ENCODE peak calls at places on chromosomes 12 and 14, in five cellular contexts. One of them, this sample, is unnamed.

GRCh38 chr14:51431033-51431709 is 191.1 kb downstream of the TMX1 start:
- DNase-seq in MM.1S: no peak
- DNase-seq in GM23248: peak
- DNase-seq in IMR-90: no peak
- DNase-seq in fibroblast of lung: no peak
- DNase-seq in this sample: no peak

GRCh38 chr14:103697601-103698379 is 17.5 kb downstream of the XRCC3 start:
- DNase-seq in MM.1S: no peak
- DNase-seq in fibroblast of lung: no peak
- DNase-seq in IMR-90: no peak
- DNase-seq in GM23248: no peak
- DNase-seq in this sample: no peak

GRCh38 chr14:93114713-93115068 is 1.0 kb downstream of the ITPK1 start:
- DNase-seq in GM23248: no peak
- DNase-seq in IMR-90: no peak
- DNase-seq in MM.1S: no peak
- DNase-seq in fibroblast of lung: no peak
- DNase-seq in this sample: peak

GRCh38 chr12:29616664-29617409 is 119.4 kb upstream of the OVCH1 start:
- DNase-seq in fibroblast of lung: peak
- DNase-seq in GM23248: peak
- DNase-seq in MM.1S: no peak
- DNase-seq in IMR-90: peak
- DNase-seq in this sample: no peak

GRCh38 chr14:78091361-78091760 is 78.8 kb upstream of the NRXN3 start:
- DNase-seq in GM23248: no peak
- DNase-seq in IMR-90: no peak
- DNase-seq in MM.1S: no peak
- DNase-seq in fibroblast of lung: no peak
- DNase-seq in this sample: no peak

GRCh38 chr12:20624718-20625117 is 70.4 kb upstream of the SLCO1C1 start:
- DNase-seq in GM23248: peak
- DNase-seq in MM.1S: no peak
- DNase-seq in fibroblast of lung: peak
- DNase-seq in IMR-90: peak
- DNase-seq in this sample: no peak

GRCh38 chr14:20630340-20631022 is 11.0 kb downstream of the OR6S1 start:
- DNase-seq in GM23248: peak
- DNase-seq in fibroblast of lung: peak
- DNase-seq in IMR-90: peak
- DNase-seq in MM.1S: peak
- DNase-seq in this sample: no peak

GRCh38 chr12:22380029-22380428 is 45.5 kb upstream of the ST8SIA1 start:
- DNase-seq in GM23248: no peak
- DNase-seq in IMR-90: no peak
- DNase-seq in MM.1S: no peak
- DNase-seq in fibroblast of lung: no peak
- DNase-seq in this sample: no peak

GRCh38 chr14:88688386-88688785 is 104.4 kb downstream of the EML5 start:
- DNase-seq in GM23248: no peak
- DNase-seq in IMR-90: no peak
- DNase-seq in fibroblast of lung: no peak
- DNase-seq in MM.1S: no peak
- DNase-seq in this sample: no peak

GRCh38 chr14:28542040-28542439 is 224.5 kb upstream of the FOXG1 start:
- DNase-seq in GM23248: no peak
- DNase-seq in IMR-90: no peak
- DNase-seq in fibroblast of lung: peak
- DNase-seq in MM.1S: no peak
- DNase-seq in this sample: no peak

GRCh38 chr12:90741611-90742010 is 213.4 kb downstream of the CCER1 start:
- DNase-seq in MM.1S: no peak
- DNase-seq in IMR-90: no peak
- DNase-seq in fibroblast of lung: no peak
- DNase-seq in GM23248: peak
- DNase-seq in this sample: no peak

GRCh38 chr12:12207746-12208145 is 59.1 kb downstream of the LRP6 start:
- DNase-seq in fibroblast of lung: no peak
- DNase-seq in IMR-90: no peak
- DNase-seq in GM23248: no peak
- DNase-seq in MM.1S: no peak
- DNase-seq in this sample: no peak

GRCh38 chr14:91858536-91859275 is 8.6 kb downstream of the TC2N start:
- DNase-seq in MM.1S: no peak
- DNase-seq in GM23248: peak
- DNase-seq in IMR-90: peak
- DNase-seq in fibroblast of lung: peak
- DNase-seq in this sample: no peak

GRCh38 chr12:103801709-103802585 is 39.1 kb downstream of the NT5DC3 start:
- DNase-seq in GM23248: peak
- DNase-seq in MM.1S: no peak
- DNase-seq in fibroblast of lung: peak
- DNase-seq in IMR-90: peak
- DNase-seq in this sample: no peak

GRCh38 chr12:52896190-52897100 is 8.4 kb downstream of the KRT8 start:
- DNase-seq in MM.1S: no peak
- DNase-seq in IMR-90: no peak
- DNase-seq in fibroblast of lung: no peak
- DNase-seq in GM23248: peak
- DNase-seq in this sample: no peak

DNA sequence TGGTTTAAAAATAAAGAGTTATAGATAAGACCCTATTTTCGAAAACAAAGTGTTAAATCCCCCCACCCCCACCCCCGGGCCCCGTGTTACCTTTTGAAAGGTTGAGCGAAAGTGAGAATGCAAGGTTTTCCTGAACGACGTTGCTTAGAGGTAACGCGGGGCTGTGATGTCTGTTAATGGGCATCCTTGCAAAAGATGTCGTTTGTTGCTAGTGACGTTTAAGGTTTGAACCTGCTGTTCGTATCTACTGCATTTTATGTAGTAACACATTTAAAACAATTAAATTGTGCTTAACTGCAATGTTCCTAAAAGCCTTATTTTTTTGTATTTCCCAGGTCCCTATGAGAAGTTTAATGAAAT is 1.2 kb downstream of the CPSF6 start:
- DNase-seq in MM.1S: peak
- DNase-seq in fibroblast of lung: peak
- DNase-seq in IMR-90: peak
- DNase-seq in GM23248: peak
- DNase-seq in this sample: peak
- H2AFZ ChIP-seq in MM.1S: no peak
- H2AFZ ChIP-seq in fibroblast of lung: no peak
- H2AFZ ChIP-seq in IMR-90: no peak
- H2AFZ ChIP-seq in GM23248: peak
- H2AFZ ChIP-seq in this sample: no peak

GRCh38 chr12:25733541-25733940 is 180.5 kb upstream of the LMNTD1 start:
- DNase-seq in IMR-90: no peak
- DNase-seq in GM23248: no peak
- DNase-seq in fibroblast of lung: no peak
- DNase-seq in MM.1S: no peak
- DNase-seq in this sample: no peak

GRCh38 chr12:25725874-25726273 is 172.8 kb upstream of the LMNTD1 start:
- DNase-seq in MM.1S: no peak
- DNase-seq in GM23248: peak
- DNase-seq in IMR-90: peak
- DNase-seq in fibroblast of lung: peak
- DNase-seq in this sample: no peak

GRCh38 chr12:25728196-25728595 is 175.1 kb upstream of the LMNTD1 start:
- DNase-seq in fibroblast of lung: peak
- DNase-seq in IMR-90: no peak
- DNase-seq in GM23248: no peak
- DNase-seq in MM.1S: no peak
- DNase-seq in this sample: no peak

GRCh38 chr12:25734529-25735180 is 181.6 kb upstream of the LMNTD1 start:
- DNase-seq in fibroblast of lung: no peak
- DNase-seq in MM.1S: no peak
- DNase-seq in IMR-90: no peak
- DNase-seq in GM23248: no peak
- DNase-seq in this sample: peak

GRCh38 chr12:25730489-25731349 is 177.6 kb upstream of the LMNTD1 start:
- DNase-seq in GM23248: no peak
- DNase-seq in fibroblast of lung: no peak
- DNase-seq in MM.1S: no peak
- DNase-seq in IMR-90: no peak
- DNase-seq in this sample: no peak
- H2AFZ ChIP-seq in GM23248: no peak
- H2AFZ ChIP-seq in fibroblast of lung: no peak
- H2AFZ ChIP-seq in MM.1S: no peak
- H2AFZ ChIP-seq in IMR-90: no peak
- H2AFZ ChIP-seq in this sample: no peak

GRCh38 chr12:116861331-116861730 is 19.9 kb downstream of the HRK start:
- DNase-seq in MM.1S: peak
- DNase-seq in GM23248: peak
- DNase-seq in IMR-90: peak
- DNase-seq in fibroblast of lung: peak
- DNase-seq in this sample: peak

GRCh38 chr12:116863275-116863767 is 17.9 kb downstream of the HRK start:
- DNase-seq in GM23248: peak
- DNase-seq in fibroblast of lung: peak
- DNase-seq in MM.1S: no peak
- DNase-seq in IMR-90: peak
- DNase-seq in this sample: peak

GRCh38 chr12:116862167-116862566 is 19.1 kb downstream of the HRK start:
- DNase-seq in MM.1S: no peak
- DNase-seq in IMR-90: no peak
- DNase-seq in fibroblast of lung: no peak
- DNase-seq in GM23248: no peak
- DNase-seq in this sample: no peak

GRCh38 chr12:116867523-116867922 is 13.7 kb downstream of the HRK start:
- DNase-seq in fibroblast of lung: no peak
- DNase-seq in MM.1S: no peak
- DNase-seq in GM23248: no peak
- DNase-seq in IMR-90: no peak
- DNase-seq in this sample: no peak

GRCh38 chr12:116864371-116865160 is 16.7 kb downstream of the HRK start:
- DNase-seq in IMR-90: peak
- DNase-seq in MM.1S: no peak
- DNase-seq in GM23248: peak
- DNase-seq in fibroblast of lung: peak
- DNase-seq in this sample: no peak
- H2AFZ ChIP-seq in IMR-90: peak
- H2AFZ ChIP-seq in MM.1S: no peak
- H2AFZ ChIP-seq in GM23248: peak
- H2AFZ ChIP-seq in fibroblast of lung: no peak
- H2AFZ ChIP-seq in this sample: no peak

GRCh38 chr12:123449103-123449736 is 8.7 kb upstream of the SNRNP35 start:
- DNase-seq in MM.1S: no peak
- DNase-seq in fibroblast of lung: peak
- DNase-seq in IMR-90: no peak
- DNase-seq in GM23248: no peak
- DNase-seq in this sample: no peak
- H2AFZ ChIP-seq in MM.1S: no peak
- H2AFZ ChIP-seq in fibroblast of lung: peak
- H2AFZ ChIP-seq in IMR-90: peak
- H2AFZ ChIP-seq in GM23248: no peak
- H2AFZ ChIP-seq in this sample: no peak

GRCh38 chr14:95597784-95598204 is 62.9 kb downstream of the GLRX5 start:
- DNase-seq in fibroblast of lung: peak
- DNase-seq in GM23248: peak
- DNase-seq in MM.1S: no peak
- DNase-seq in IMR-90: peak
- DNase-seq in this sample: no peak
- H2AFZ ChIP-seq in fibroblast of lung: no peak
- H2AFZ ChIP-seq in GM23248: peak
- H2AFZ ChIP-seq in MM.1S: no peak
- H2AFZ ChIP-seq in IMR-90: peak
- H2AFZ ChIP-seq in this sample: no peak

DNA sequence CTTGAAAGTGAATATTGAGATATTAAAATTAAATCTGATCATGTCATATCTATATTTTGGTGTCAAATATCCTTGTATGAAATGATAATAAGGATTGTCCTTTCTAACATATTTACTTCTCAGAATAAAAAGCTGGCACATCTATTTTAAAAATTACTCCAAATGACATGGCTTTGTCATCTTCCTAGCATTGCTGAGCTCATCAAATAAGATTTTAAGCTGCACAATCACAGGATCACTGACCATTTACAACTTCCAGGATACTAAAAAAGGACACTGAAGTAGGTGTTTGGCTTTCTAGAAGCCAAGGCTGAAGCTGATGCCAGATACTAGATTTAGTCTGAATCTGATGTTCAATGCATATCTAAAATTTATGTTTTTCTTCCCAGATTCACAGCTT is 351.1 kb downstream of the BMP4 start:
- DNase-seq in MM.1S: no peak
- DNase-seq in fibroblast of lung: no peak
- DNase-seq in GM23248: no peak
- DNase-seq in IMR-90: no peak
- DNase-seq in this sample: no peak
- H2AFZ ChIP-seq in MM.1S: no peak
- H2AFZ ChIP-seq in fibroblast of lung: no peak
- H2AFZ ChIP-seq in GM23248: no peak
- H2AFZ ChIP-seq in IMR-90: no peak
- H2AFZ ChIP-seq in this sample: no peak